ENCODE peak calls at places on chromosomes 7 and 10, in five cellular contexts. N is GM12878, E is A549, A is HepG2, L is WTC11. D is an unnamed sample.

GRCh38 chr10:125002423-125003145 is 60.7 kb downstream of the ZRANB1 start:
- DNase-seq in N (no peak), E (no peak), A (no peak), L (peak), D (no peak)

GRCh38 chr7:125423444-125424155 is 494.0 kb upstream of the POT1 start:
- DNase-seq in N (no peak), E (no peak), A (no peak), L (no peak), D (no peak)

GRCh38 chr7:4631664-4632171 is 50.4 kb upstream of the FOXK1 start:
- DNase-seq in N (no peak), E (peak), A (peak), L (peak), D (peak)

GRCh38 chr7:33986456-33986855 is 81.1 kb downstream of the BMPER start:
- DNase-seq in N (no peak), E (no peak), A (no peak), L (no peak), D (no peak)

GRCh38 chr7:24881622-24882021 is 98.4 kb downstream of the OSBPL3 start:
- DNase-seq in N (no peak), E (peak), A (peak), L (peak), D (no peak)

GRCh38 chr7:121032645-121033460 is 44.3 kb downstream of the CPED1 start:
- DNase-seq in N (no peak), E (no peak), A (no peak), L (no peak), D (no peak)

GRCh38 chr10:79001082-79001885 is 67.5 kb upstream of the ZMIZ1 start:
- DNase-seq in N (no peak), E (no peak), A (no peak), L (no peak), D (no peak)

GRCh38 chr10:64430690-64431323 is 909.6 kb downstream of the REEP3 start:
- DNase-seq in N (no peak), E (peak), A (peak), L (peak), D (no peak)

GRCh38 chr10:101817542-101818118 is 614 bp downstream of the OGA start:
- DNase-seq in N (no peak), E (peak), A (no peak), L (no peak), D (peak)

GRCh38 chr10:21057436-21057835 is 160.3 kb upstream of the NEBL start:
- DNase-seq in N (no peak), E (no peak), A (no peak), L (no peak), D (no peak)

GRCh38 chr7:158444501-158445420 is 142.9 kb downstream of the PTPRN2 start:
- DNase-seq in N (no peak), E (no peak), A (no peak), L (no peak), D (no peak)

GRCh38 chr7:11297764-11298163 is 324.1 kb downstream of the PHF14 start:
- DNase-seq in N (no peak), E (no peak), A (no peak), L (no peak), D (no peak)

GRCh38 chr10:53904506-53905241 is 896.4 kb downstream of the PCDH15 start:
- DNase-seq in N (no peak), E (no peak), A (no peak), L (no peak), D (no peak)

GRCh38 chr10:101055416-101055815 is 6.4 kb upstream of the KAZALD1 start:
- DNase-seq in N (no peak), E (no peak), A (no peak), L (no peak), D (no peak)

GRCh38 chr10:112490543-112490942 is 43.5 kb downstream of the VTI1A start:
- DNase-seq in N (no peak), E (no peak), A (peak), L (no peak), D (no peak)

GRCh38 chr7:83693281-83693680 is 44.3 kb upstream of the SEMA3E start:
- DNase-seq in N (no peak), E (no peak), A (no peak), L (no peak), D (no peak)

GRCh38 chr7:101582971-101583370 is 46.1 kb downstream of the MYL10 start:
- DNase-seq in N (no peak), E (no peak), A (no peak), L (no peak), D (no peak)

GRCh38 chr7:75571209-75571608 is 79.1 kb downstream of the SPDYE5 start:
- DNase-seq in N (no peak), E (no peak), A (no peak), L (no peak), D (no peak)

GRCh38 chr7:35418716-35419425 is 165.0 kb upstream of the TBX20 start:
- DNase-seq in N (no peak), E (no peak), A (no peak), L (no peak), D (no peak)
- TF ChIP-seq ESRRA in N (no peak), E (no peak), A (no peak), L (no peak), D (no peak)

GRCh38 chr7:19061331-19061730 is 56.1 kb downstream of the TWIST1 start:
- DNase-seq in N (no peak), E (no peak), A (no peak), L (no peak), D (no peak)

GRCh38 chr7:19062216-19062615 is 55.2 kb downstream of the TWIST1 start:
- DNase-seq in N (no peak), E (no peak), A (no peak), L (no peak), D (no peak)

GRCh38 chr7:19056305-19056704 is 61.1 kb downstream of the TWIST1 start:
- DNase-seq in N (no peak), E (no peak), A (no peak), L (no peak), D (no peak)

GRCh38 chr7:19066109-19066508 is 51.3 kb downstream of the TWIST1 start:
- DNase-seq in N (no peak), E (no peak), A (no peak), L (no peak), D (no peak)

GRCh38 chr7:19060870-19061269 is 56.6 kb downstream of the TWIST1 start:
- DNase-seq in N (no peak), E (no peak), A (no peak), L (no peak), D (no peak)
- TF ChIP-seq ESRRA in N (no peak), E (no peak), A (no peak), L (no peak), D (no peak)

DNA sequence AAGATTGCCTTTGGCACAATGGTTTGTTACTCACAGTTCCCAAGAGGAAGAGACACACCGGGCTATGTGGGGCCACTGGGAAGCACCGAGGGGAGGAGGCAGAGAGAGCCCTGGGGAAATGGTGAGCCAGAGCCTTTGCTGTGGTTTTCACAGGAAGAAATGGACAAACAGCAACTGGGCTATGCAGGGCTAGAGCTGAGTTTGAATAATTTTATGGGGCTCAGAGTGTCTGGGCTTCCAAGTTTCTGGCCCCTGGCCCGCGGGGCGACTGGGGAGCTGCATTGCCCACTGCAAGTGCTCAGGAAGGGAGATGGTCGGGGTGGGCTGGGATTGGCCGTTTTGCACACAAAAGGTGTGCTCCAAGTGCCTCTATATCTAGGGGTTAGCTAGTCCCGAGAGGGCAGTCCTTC is 92.6 kb downstream of the CHST15 start:
- DNase-seq in N (no peak), E (no peak), A (no peak), L (no peak), D (no peak)
- TF ChIP-seq ESRRA in N (no peak), E (no peak), A (no peak), L (no peak), D (no peak)

GRCh38 chr10:13877154-13877909 is 290.6 kb downstream of the PRPF18 start:
- DNase-seq in N (no peak), E (no peak), A (peak), L (no peak), D (no peak)

GRCh38 chr10:13885238-13885990 is 298.6 kb downstream of the PRPF18 start:
- DNase-seq in N (no peak), E (no peak), A (no peak), L (no peak), D (no peak)

GRCh38 chr10:13880760-13881159 is 294.0 kb downstream of the PRPF18 start:
- DNase-seq in N (no peak), E (no peak), A (no peak), L (no peak), D (no peak)

GRCh38 chr10:13883843-13884444 is 297.2 kb downstream of the PRPF18 start:
- DNase-seq in N (no peak), E (no peak), A (no peak), L (no peak), D (no peak)

DNA sequence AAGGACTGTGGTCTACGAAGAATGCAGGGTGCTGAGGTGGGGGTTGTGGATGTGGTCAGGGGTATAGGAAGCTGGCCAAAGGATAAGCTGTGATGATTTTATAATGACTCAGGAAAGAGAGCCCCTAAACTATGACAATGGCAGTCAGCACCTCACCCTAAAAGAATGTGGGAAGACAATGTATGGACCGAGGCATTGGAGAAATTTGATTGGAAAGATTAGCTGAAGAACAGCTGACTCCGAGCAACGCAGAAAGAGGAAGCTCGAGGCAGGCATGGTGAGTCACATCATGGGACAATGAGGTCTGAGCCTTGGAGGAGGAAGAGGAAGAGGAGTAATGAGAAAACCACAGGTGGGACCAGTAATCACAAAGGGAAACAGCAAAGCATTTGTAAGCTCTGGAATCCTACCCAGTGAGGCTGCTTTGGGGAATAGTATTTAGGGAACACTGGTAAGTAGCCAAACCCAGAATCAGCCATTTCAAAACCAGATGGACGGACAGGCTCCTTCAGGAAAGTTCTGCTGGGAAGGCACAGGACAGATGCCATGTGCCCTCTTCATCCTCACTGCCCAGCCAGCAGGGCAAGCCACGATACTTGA is 295.4 kb downstream of the PRPF18 start:
- DNase-seq in N (no peak), E (peak), A (no peak), L (no peak), D (no peak)
- TF ChIP-seq ESRRA in N (no peak), E (no peak), A (no peak), L (no peak), D (no peak)

D was measured in K562.